ENCODE peak calls at places on chromosome 11, in four cellular contexts. U is neuronal stem cell, Y is mesenchymal stem cell, S is mesendoderm. A is an unnamed sample.

GRCh38 chr11:1205987-1206331 is 16.9 kb upstream of the MUC5B start:
- DNase-seq in U (no peak), Y (no peak), S (no peak), A (no peak)

GRCh38 chr11:35087648-35088047 is 51.3 kb upstream of the CD44 start:
- DNase-seq in U (no peak), Y (peak), S (no peak), A (peak)

GRCh38 chr11:65560555-65561418 is 2.6 kb upstream of the LTBP3 start:
- DNase-seq in U (no peak), Y (peak), S (peak), A (peak)

GRCh38 chr11:2097356-2097997 is 41.7 kb downstream of the IGF2 start:
- DNase-seq in U (peak), Y (peak), S (peak), A (peak)

GRCh38 chr11:45959851-45960250 is 37.4 kb downstream of the LARGE2 start:
- DNase-seq in U (no peak), Y (no peak), S (no peak), A (no peak)

GRCh38 chr11:69044111-69045013 is 4.4 kb upstream of the TPCN2 start:
- DNase-seq in U (peak), Y (peak), S (peak), A (peak)

GRCh38 chr11:613369-613968 is 2.3 kb downstream of the IRF7 start:
- DNase-seq in U (peak), Y (peak), S (peak), A (no peak)

GRCh38 chr11:43735931-43736330 is 55.4 kb downstream of the HSD17B12 start:
- DNase-seq in U (no peak), Y (no peak), S (no peak), A (peak)

GRCh38 chr11:105553015-105553414 is 56.9 kb upstream of the GRIA4 start:
- DNase-seq in U (no peak), Y (peak), S (no peak), A (peak)

GRCh38 chr11:80562726-80563125 is 1121.9 kb upstream of the TENM4 start:
- DNase-seq in U (peak), Y (no peak), S (peak), A (no peak)

DNA sequence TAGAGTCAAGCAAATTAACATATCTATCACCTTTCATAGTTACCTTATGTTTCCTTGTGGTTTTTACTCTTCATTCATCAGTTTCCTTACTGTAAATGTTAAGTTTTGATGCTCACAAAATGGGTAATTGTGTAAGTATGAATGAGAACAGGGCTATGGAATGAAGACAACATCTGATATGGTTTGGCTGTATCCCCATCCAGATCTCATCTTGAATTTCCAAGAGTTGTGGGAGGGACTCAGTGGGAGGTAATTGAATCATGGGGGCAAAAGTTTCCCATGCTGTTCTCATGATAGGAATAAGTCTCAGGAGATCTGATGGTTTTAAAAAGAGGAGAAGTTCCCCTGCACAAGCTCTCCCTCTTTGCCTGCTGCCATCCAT is 107.6 kb downstream of the CCDC34 start:
- DNase-seq in U (no peak), Y (no peak), S (no peak), A (peak)
- H2BK5ac ChIP-seq in U (no peak), Y (no peak), S (no peak), A (no peak)

GRCh38 chr11:75793966-75794365 is 21.0 kb upstream of the UVRAG start:
- DNase-seq in U (no peak), Y (no peak), S (no peak), A (no peak)

GRCh38 chr11:75795276-75796090 is 19.5 kb upstream of the UVRAG start:
- DNase-seq in U (no peak), Y (no peak), S (peak), A (no peak)

GRCh38 chr11:75790986-75791385 is 22.4 kb downstream of the DGAT2 start:
- DNase-seq in U (no peak), Y (no peak), S (no peak), A (no peak)

GRCh38 chr11:75792127-75792731 is 22.8 kb upstream of the UVRAG start:
- DNase-seq in U (no peak), Y (no peak), S (no peak), A (no peak)

GRCh38 chr11:75792997-75793800 is 21.8 kb upstream of the UVRAG start:
- DNase-seq in U (no peak), Y (no peak), S (no peak), A (no peak)
- H3K23ac ChIP-seq in U (peak), Y (no peak), S (peak), A (no peak)

GRCh38 chr11:17640493-17641164 is 78.7 kb upstream of the MYOD1 start:
- DNase-seq in U (no peak), Y (no peak), S (no peak), A (no peak)
- H2BK5ac ChIP-seq in U (no peak), Y (no peak), S (no peak), A (no peak)

DNA sequence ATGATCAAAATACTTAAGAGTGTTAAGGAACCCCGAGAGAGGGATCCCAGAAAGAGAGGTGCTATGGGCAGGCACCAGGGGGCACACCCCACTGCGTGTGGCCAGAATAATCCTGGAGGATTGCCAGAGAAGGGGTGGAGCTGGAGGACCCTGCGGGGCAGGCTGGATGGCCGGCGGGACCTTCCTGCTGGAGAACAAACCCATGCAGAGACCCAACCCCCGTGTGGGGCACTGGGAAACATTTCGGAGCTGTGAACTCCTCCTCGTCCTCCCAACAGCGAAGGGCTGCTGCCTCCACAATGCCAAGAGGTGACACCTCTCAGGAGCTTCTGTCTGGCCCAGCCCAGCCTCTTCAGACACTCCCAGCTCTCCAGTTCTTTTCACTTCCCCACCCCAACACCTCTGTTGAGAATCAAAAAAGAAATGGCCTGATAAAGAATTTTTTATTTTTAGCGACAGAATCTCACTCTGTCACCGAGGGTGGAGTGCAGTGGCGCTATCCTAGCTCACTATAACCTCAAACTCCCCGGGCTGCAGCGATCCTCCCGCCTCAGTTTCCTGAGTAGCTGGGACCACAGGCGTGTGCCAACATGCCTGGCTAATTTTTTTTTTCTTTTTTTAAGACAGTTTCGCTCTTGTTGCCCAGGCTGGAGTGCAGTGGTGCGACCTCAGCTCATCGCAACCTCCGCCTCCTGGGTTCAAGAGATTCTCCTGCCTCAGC is 25.6 kb downstream of the RHOD start:
- DNase-seq in U (no peak), Y (no peak), S (peak), A (no peak)
- H3K23ac ChIP-seq in U (no peak), Y (no peak), S (no peak), A (no peak)

DNA sequence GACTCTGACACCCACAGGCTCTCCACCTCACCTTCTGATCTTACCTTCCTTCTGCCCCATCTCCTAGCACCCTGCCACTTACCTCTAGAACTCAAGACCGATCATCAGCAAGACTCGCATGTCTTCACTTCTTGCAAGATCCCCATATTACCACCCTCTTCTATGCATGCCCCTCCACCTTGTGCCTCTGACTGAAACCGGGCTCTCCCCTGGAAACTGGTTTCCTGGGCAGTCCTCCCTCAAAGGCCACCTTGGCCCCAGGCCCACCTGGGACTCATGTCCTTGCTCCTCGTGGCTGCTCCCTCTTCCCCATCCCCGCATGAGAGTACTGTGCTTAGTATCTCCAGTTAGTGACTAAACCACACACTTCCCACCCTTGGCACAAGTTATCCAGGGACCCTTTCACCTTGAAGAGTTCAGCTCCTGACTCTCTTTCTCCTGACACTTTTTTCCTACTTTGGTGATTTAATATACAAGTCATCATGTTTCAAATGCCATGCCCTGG is 136.7 kb downstream of the SPATA19 start:
- DNase-seq in U (no peak), Y (no peak), S (no peak), A (no peak)
- H2BK5ac ChIP-seq in U (no peak), Y (no peak), S (no peak), A (no peak)